ENCODE peak calls at places on chromosomes 11 and 22, in eight cellular contexts. One of them, this sample, is unnamed. For H3K4me1, the result is how much of the 10 kb centered on the place peaks cover.

GRCh38 chr11:128946646-128947045 is 4.0 kb upstream of the TP53AIP1 start:
- DNase-seq in hepatocyte: no peak
- DNase-seq in prostate gland: no peak
- DNase-seq in pancreas: no peak
- DNase-seq in fibroblast of lung: no peak
- DNase-seq in stomach: no peak
- DNase-seq in thoracic aorta: no peak
- DNase-seq in body of pancreas: no peak
- DNase-seq in this sample: no peak

GRCh38 chr11:95506777-95507176 is 275.8 kb upstream of the SESN3 start:
- DNase-seq in hepatocyte: no peak
- DNase-seq in prostate gland: no peak
- DNase-seq in pancreas: no peak
- DNase-seq in fibroblast of lung: peak
- DNase-seq in stomach: no peak
- DNase-seq in thoracic aorta: no peak
- DNase-seq in body of pancreas: no peak
- DNase-seq in this sample: no peak

GRCh38 chr11:125214466-125215204 is 50.1 kb downstream of the PKNOX2 start:
- DNase-seq in hepatocyte: no peak
- DNase-seq in prostate gland: no peak
- DNase-seq in pancreas: no peak
- DNase-seq in fibroblast of lung: no peak
- DNase-seq in stomach: no peak
- DNase-seq in thoracic aorta: no peak
- DNase-seq in body of pancreas: no peak
- DNase-seq in this sample: peak

GRCh38 chr11:46315783-46316563 is 31.3 kb upstream of the DGKZ start:
- DNase-seq in hepatocyte: no peak
- DNase-seq in prostate gland: no peak
- DNase-seq in pancreas: peak
- DNase-seq in fibroblast of lung: no peak
- DNase-seq in stomach: peak
- DNase-seq in thoracic aorta: no peak
- DNase-seq in body of pancreas: peak
- DNase-seq in this sample: peak

GRCh38 chr11:101049123-101049522 is 80.5 kb downstream of the PGR start:
- DNase-seq in hepatocyte: peak
- DNase-seq in prostate gland: no peak
- DNase-seq in pancreas: no peak
- DNase-seq in fibroblast of lung: no peak
- DNase-seq in stomach: no peak
- DNase-seq in thoracic aorta: no peak
- DNase-seq in body of pancreas: no peak
- DNase-seq in this sample: no peak

GRCh38 chr22:23742505-23743264 is 8.2 kb downstream of the ZNF70 start:
- DNase-seq in hepatocyte: no peak
- DNase-seq in prostate gland: no peak
- DNase-seq in pancreas: no peak
- DNase-seq in fibroblast of lung: no peak
- DNase-seq in stomach: no peak
- DNase-seq in thoracic aorta: no peak
- DNase-seq in body of pancreas: peak
- DNase-seq in this sample: peak

GRCh38 chr11:66268953-66269906 is 791 bp downstream of the RAB1B start:
- DNase-seq in hepatocyte: peak
- DNase-seq in prostate gland: no peak
- DNase-seq in pancreas: peak
- DNase-seq in fibroblast of lung: peak
- DNase-seq in stomach: no peak
- DNase-seq in thoracic aorta: no peak
- DNase-seq in body of pancreas: no peak
- DNase-seq in this sample: peak

GRCh38 chr22:22865311-22866072 is 22.1 kb upstream of the IGLL5 start:
- DNase-seq in hepatocyte: no peak
- DNase-seq in prostate gland: no peak
- DNase-seq in pancreas: no peak
- DNase-seq in fibroblast of lung: no peak
- DNase-seq in stomach: no peak
- DNase-seq in thoracic aorta: no peak
- DNase-seq in body of pancreas: no peak
- DNase-seq in this sample: no peak

GRCh38 chr11:134471341-134472187 is 59.5 kb upstream of the B3GAT1 start:
- DNase-seq in hepatocyte: no peak
- DNase-seq in prostate gland: no peak
- DNase-seq in pancreas: no peak
- DNase-seq in fibroblast of lung: no peak
- DNase-seq in stomach: no peak
- DNase-seq in thoracic aorta: no peak
- DNase-seq in body of pancreas: no peak
- DNase-seq in this sample: no peak

DNA sequence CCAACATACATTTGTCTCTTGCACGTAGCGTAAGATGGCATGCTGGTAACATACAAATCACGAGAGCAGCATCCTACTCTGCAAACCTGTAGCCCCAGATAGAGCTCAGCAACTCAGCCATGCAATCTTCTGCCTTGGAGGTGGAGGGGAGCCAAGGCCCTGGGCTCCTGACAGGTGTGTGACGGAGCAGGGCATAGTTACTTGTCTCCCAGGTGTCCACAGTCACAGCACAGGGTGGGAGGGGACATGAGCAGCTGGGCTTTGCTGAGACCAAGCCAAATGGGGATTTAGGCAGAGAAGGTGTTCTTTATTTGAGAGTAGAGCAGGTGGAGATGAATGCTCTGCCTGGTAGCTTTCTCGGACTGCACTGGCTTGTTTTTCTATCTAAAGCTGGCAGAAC is 111.7 kb downstream of the TEAD1 start:
- DNase-seq in hepatocyte: no peak
- DNase-seq in prostate gland: no peak
- DNase-seq in pancreas: peak
- DNase-seq in fibroblast of lung: no peak
- DNase-seq in stomach: no peak
- DNase-seq in thoracic aorta: no peak
- DNase-seq in body of pancreas: peak
- DNase-seq in this sample: no peak
- H3K27ac ChIP-seq in hepatocyte: no peak
- H3K27ac ChIP-seq in prostate gland: no peak
- H3K27ac ChIP-seq in pancreas: no peak
- H3K27ac ChIP-seq in fibroblast of lung: no peak
- H3K27ac ChIP-seq in stomach: no peak
- H3K27ac ChIP-seq in thoracic aorta: no peak
- H3K27ac ChIP-seq in body of pancreas: peak
- H3K27ac ChIP-seq in this sample: no peak

GRCh38 chr22:42717197-42717967 is 3.3 kb downstream of the A4GALT start:
- DNase-seq in hepatocyte: no peak
- DNase-seq in prostate gland: no peak
- DNase-seq in pancreas: no peak
- DNase-seq in fibroblast of lung: no peak
- DNase-seq in stomach: no peak
- DNase-seq in thoracic aorta: no peak
- DNase-seq in body of pancreas: no peak
- DNase-seq in this sample: no peak

GRCh38 chr22:42721045-42721434 is 370 bp upstream of the A4GALT start:
- DNase-seq in hepatocyte: no peak
- DNase-seq in prostate gland: no peak
- DNase-seq in pancreas: no peak
- DNase-seq in fibroblast of lung: no peak
- DNase-seq in stomach: no peak
- DNase-seq in thoracic aorta: no peak
- DNase-seq in body of pancreas: no peak
- DNase-seq in this sample: no peak

GRCh38 chr22:42719656-42720262 is 911 bp downstream of the A4GALT start:
- DNase-seq in hepatocyte: no peak
- DNase-seq in prostate gland: no peak
- DNase-seq in pancreas: no peak
- DNase-seq in fibroblast of lung: no peak
- DNase-seq in stomach: no peak
- DNase-seq in thoracic aorta: no peak
- DNase-seq in body of pancreas: no peak
- DNase-seq in this sample: peak

GRCh38 chr22:42719133-42719532 is 1.5 kb downstream of the A4GALT start:
- DNase-seq in hepatocyte: no peak
- DNase-seq in prostate gland: no peak
- DNase-seq in pancreas: no peak
- DNase-seq in fibroblast of lung: no peak
- DNase-seq in stomach: no peak
- DNase-seq in thoracic aorta: no peak
- DNase-seq in body of pancreas: no peak
- DNase-seq in this sample: no peak

DNA sequence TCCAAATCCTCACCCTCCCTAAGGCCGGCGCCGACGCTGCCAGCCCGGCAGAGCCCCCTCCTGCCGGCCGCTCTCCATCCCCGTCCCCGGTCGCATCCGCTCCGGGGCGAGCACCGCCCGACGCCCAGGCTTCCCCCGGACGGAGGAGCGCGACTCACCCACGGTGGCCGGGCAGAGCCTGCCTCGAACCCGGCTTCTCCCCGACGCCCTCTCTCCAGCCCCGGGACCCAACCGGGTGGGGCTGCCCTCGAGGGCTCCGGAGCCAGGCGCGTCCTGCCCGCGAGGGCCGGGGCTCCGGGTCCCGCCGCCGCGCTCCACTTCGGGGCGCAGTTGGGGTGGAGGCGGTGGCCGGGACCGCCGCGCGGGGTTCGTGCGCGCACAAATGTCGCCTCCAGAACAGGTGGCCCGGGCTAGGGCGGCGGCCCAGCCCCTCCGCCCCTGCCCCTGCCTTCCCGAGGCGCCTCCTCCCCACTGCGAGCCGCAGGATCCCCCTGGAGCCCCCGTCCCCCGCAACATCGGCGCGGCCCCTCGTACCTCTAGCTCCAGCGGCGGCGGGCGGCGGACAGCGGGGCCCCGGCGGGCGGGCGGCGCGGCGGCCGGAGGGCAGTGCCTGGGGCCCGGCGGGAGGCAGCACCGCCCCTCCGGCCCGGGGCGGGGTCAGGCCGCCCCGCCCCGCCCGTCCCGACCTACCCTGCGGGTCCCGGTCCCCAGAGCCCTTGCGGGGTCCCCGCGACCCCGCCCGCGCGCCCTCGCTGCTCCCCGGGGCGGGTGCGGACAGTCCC is at the start of gene A4GALT:
- DNase-seq in hepatocyte: peak
- DNase-seq in prostate gland: no peak
- DNase-seq in pancreas: no peak
- DNase-seq in fibroblast of lung: no peak
- DNase-seq in stomach: no peak
- DNase-seq in thoracic aorta: no peak
- DNase-seq in body of pancreas: peak
- DNase-seq in this sample: peak
- H3K4me3 ChIP-seq in hepatocyte: peak
- H3K4me3 ChIP-seq in prostate gland: peak
- H3K4me3 ChIP-seq in pancreas: peak
- H3K4me3 ChIP-seq in fibroblast of lung: peak
- H3K4me3 ChIP-seq in stomach: peak
- H3K4me3 ChIP-seq in thoracic aorta: peak
- H3K4me3 ChIP-seq in body of pancreas: no peak
- H3K4me3 ChIP-seq in this sample: peak

GRCh38 chr11:61976813-61977475 is 9.5 kb upstream of the FTH1 start:
- DNase-seq in hepatocyte: no peak
- DNase-seq in prostate gland: no peak
- DNase-seq in pancreas: no peak
- DNase-seq in fibroblast of lung: no peak
- DNase-seq in stomach: no peak
- DNase-seq in thoracic aorta: no peak
- DNase-seq in body of pancreas: no peak
- DNase-seq in this sample: peak
- H3K4me1 ChIP-seq in hepatocyte: half or more
- H3K4me1 ChIP-seq in prostate gland: under half
- H3K4me1 ChIP-seq in pancreas: under half
- H3K4me1 ChIP-seq in fibroblast of lung: under half
- H3K4me1 ChIP-seq in stomach: half or more
- H3K4me1 ChIP-seq in thoracic aorta: half or more
- H3K4me1 ChIP-seq in body of pancreas: half or more
- H3K4me1 ChIP-seq in this sample: under half

DNA sequence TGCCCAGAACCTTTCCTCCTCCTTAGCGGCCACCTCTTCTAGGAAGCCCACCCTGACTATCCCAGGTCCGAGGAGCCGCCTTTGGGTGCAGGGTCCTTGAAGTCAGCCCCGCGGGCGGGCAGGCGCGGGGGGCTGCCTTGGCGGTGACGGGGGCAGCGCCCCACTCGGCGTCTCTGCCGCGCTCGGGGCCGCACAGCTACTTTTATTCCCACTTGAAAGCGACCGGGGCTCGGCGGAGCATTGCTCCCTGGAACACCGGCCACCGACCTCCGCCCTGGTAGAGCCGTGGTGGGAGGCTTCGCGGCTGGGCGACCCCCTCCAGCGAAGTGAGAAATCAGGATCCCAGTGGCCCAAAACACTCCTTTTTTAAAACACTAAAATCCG is 823 bp upstream of the MAPK11 start:
- DNase-seq in hepatocyte: no peak
- DNase-seq in prostate gland: no peak
- DNase-seq in pancreas: no peak
- DNase-seq in fibroblast of lung: no peak
- DNase-seq in stomach: no peak
- DNase-seq in thoracic aorta: no peak
- DNase-seq in body of pancreas: no peak
- DNase-seq in this sample: no peak
- H3K27ac ChIP-seq in hepatocyte: no peak
- H3K27ac ChIP-seq in prostate gland: peak
- H3K27ac ChIP-seq in pancreas: no peak
- H3K27ac ChIP-seq in fibroblast of lung: no peak
- H3K27ac ChIP-seq in stomach: peak
- H3K27ac ChIP-seq in thoracic aorta: no peak
- H3K27ac ChIP-seq in body of pancreas: no peak
- H3K27ac ChIP-seq in this sample: no peak

DNA sequence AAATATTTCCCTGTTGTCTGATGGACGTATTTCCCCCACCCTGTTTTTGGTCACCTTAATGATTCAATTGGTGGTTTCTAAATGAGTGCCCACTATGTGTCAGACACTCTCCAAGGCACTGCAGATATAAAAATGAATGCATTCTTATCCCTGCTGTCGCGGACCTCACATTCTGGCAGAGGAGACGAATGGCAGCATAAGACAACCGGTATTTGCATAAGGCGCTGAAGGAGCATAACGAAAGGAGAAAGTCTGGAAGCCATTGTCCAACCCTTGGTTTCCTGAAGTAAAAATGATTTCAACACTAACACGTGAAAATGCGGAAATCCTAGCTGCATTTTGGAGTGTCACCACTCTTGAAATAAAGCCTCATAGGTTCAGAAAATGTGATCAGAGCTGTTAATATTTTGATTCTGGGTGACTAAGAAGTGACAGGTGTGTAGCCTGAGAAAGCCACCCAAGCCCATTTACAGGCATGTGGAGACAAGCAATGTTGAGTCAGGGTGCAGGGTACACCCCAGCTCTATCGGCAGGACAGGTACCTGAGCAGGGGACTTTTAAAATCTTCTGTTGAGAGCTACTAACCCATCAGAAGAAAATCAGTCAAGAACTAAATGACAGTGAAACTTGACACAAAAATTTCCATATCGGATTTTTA is 10.1 kb upstream of the GAB2 start:
- DNase-seq in hepatocyte: no peak
- DNase-seq in prostate gland: no peak
- DNase-seq in pancreas: no peak
- DNase-seq in fibroblast of lung: no peak
- DNase-seq in stomach: no peak
- DNase-seq in thoracic aorta: no peak
- DNase-seq in body of pancreas: no peak
- DNase-seq in this sample: no peak
- H3K4me3 ChIP-seq in hepatocyte: no peak
- H3K4me3 ChIP-seq in prostate gland: no peak
- H3K4me3 ChIP-seq in pancreas: no peak
- H3K4me3 ChIP-seq in fibroblast of lung: no peak
- H3K4me3 ChIP-seq in stomach: no peak
- H3K4me3 ChIP-seq in thoracic aorta: peak
- H3K4me3 ChIP-seq in body of pancreas: no peak
- H3K4me3 ChIP-seq in this sample: no peak